ENCODE peak calls at places on chromosome 6, in nine cellular contexts. Z is fibroblast of mammary gland, Q is GF-D8, A is amniotic stem cell, I is fibroblast of gingiva, C is colonic mucosa, P is B cell, F is mesendoderm, N is stomach. X is an unnamed sample.

GRCh38 chr6:134835998-134836397 is 113.9 kb downstream of the ALDH8A1 start:
- DNase-seq in N (no peak), Q (no peak), Z (peak; percentile 48), P (no peak), C (no peak), I (peak; percentile 30), F (no peak), A (no peak), X (no peak)

GRCh38 chr6:156111913-156112312 is 656.3 kb upstream of the NOX3 start:
- DNase-seq in Z (no peak), Q (no peak), C (no peak), I (no peak), F (no peak), P (no peak), N (no peak), A (no peak), X (no peak)

GRCh38 chr6:3402310-3403243 is 54.3 kb downstream of the SLC22A23 start:
- DNase-seq in C (peak; percentile 63), I (no peak), A (no peak), N (no peak), Q (no peak), Z (no peak), F (no peak), P (no peak), X (no peak)

GRCh38 chr6:163756079-163756478 is 341.6 kb downstream of the QKI start:
- DNase-seq in Q (no peak), F (no peak), A (no peak), Z (no peak), N (no peak), C (no peak), I (peak; percentile 69), P (peak; percentile 83), X (no peak)

GRCh38 chr6:157708933-157709332 is 114.1 kb upstream of the SNX9 start:
- DNase-seq in A (no peak), N (no peak), C (no peak), Z (no peak), P (no peak), F (no peak), I (no peak), Q (no peak), X (no peak)

GRCh38 chr6:125370343-125370742 is 68.6 kb upstream of the HDDC2 start:
- DNase-seq in F (no peak), I (no peak), C (no peak), P (no peak), Z (no peak), N (no peak), A (no peak), Q (no peak), X (no peak)

GRCh38 chr6:12516070-12516469 is 200.5 kb upstream of the PHACTR1 start:
- DNase-seq in Q (no peak), F (no peak), A (no peak), I (no peak), Z (no peak), N (peak; percentile 45), C (peak; percentile 41), P (no peak), X (no peak)

GRCh38 chr6:85185977-85186376 is 263.9 kb upstream of the NT5E start:
- DNase-seq in Q (no peak), Z (peak; percentile 58), C (no peak), N (no peak), F (no peak), A (no peak), I (peak; percentile 89), P (no peak), X (no peak)

GRCh38 chr6:135673671-135674309 is 176.2 kb upstream of the AHI1 start:
- DNase-seq in C (no peak), Z (peak; percentile 58), N (no peak), P (no peak), I (no peak), Q (no peak), A (no peak), F (peak; percentile 71), X (no peak)

GRCh38 chr6:77487808-77488425 is 24.6 kb upstream of the HTR1B start:
- DNase-seq in F (no peak), A (no peak), I (no peak), Z (no peak), P (no peak), N (no peak), Q (peak; percentile 14), C (no peak), X (no peak)

GRCh38 chr6:158284340-158285210 is 27.7 kb upstream of the TULP4 start:
- DNase-seq in N (no peak), I (peak; percentile 73), P (peak; percentile 16), Z (peak; percentile 62), F (peak; percentile 51), C (no peak), A (peak; percentile 62), Q (no peak), X (peak; percentile 34)

GRCh38 chr6:147217840-147218404 is 13.7 kb downstream of the STXBP5 start:
- DNase-seq in Z (no peak), A (no peak), P (no peak), F (no peak), N (no peak), Q (no peak), C (no peak), I (no peak), X (no peak)

GRCh38 chr6:27280064-27280539 is 32.0 kb downstream of the POM121L2 start:
- DNase-seq in P (no peak), C (peak; percentile 43), N (no peak), Z (peak; percentile 63), Q (no peak), F (peak; percentile 88), A (no peak), I (peak; percentile 36), X (no peak)

GRCh38 chr6:6525948-6526347 is 62.6 kb upstream of the LY86 start:
- DNase-seq in P (no peak), Z (no peak), Q (no peak), N (no peak), C (no peak), I (no peak), F (no peak), A (no peak), X (no peak)

GRCh38 chr6:131920656-131921055 is 30.5 kb downstream of the CCN2 start:
- DNase-seq in I (no peak), Z (no peak), N (no peak), C (no peak), A (no peak), P (no peak), Q (no peak), F (no peak), X (no peak)

GRCh38 chr6:76342611-76343160 is 270.2 kb upstream of the IMPG1 start:
- DNase-seq in F (no peak), A (no peak), Q (no peak), N (no peak), Z (no peak), P (no peak), I (no peak), C (no peak), X (no peak)

GRCh38 chr6:27867051-27867940 is 44.9 kb downstream of the OR2B2 start:
- DNase-seq in P (peak; percentile 86), F (peak; percentile 96), A (peak; percentile 30), Q (peak; percentile 84), N (peak; percentile 82), I (peak; percentile 68), C (peak; percentile 90), Z (peak; percentile 80), X (no peak)

GRCh38 chr6:43723737-43724295 is 36.2 kb upstream of the MRPS18A start:
- DNase-seq in I (peak; percentile 34), N (peak; percentile 89), P (peak; percentile 81), A (no peak), C (peak; percentile 92), Z (peak; percentile 77), F (peak; percentile 76), Q (peak; percentile 40), X (no peak)

GRCh38 chr6:156760377-156760776 is 16.8 kb upstream of the ARID1B start:
- DNase-seq in I (no peak), P (no peak), Q (no peak), N (no peak), A (no peak), Z (no peak), F (no peak), C (no peak), X (no peak)

GRCh38 chr6:1893470-1894130 is 283.9 kb downstream of the FOXC1 start:
- DNase-seq in A (no peak), C (no peak), I (no peak), F (peak; percentile 70), Q (no peak), N (no peak), P (no peak), Z (no peak), X (no peak)

GRCh38 chr6:44043479-44044153 is 83.6 kb downstream of the MRPL14 start:
- DNase-seq in Q (no peak), C (no peak), Z (peak; percentile 44), P (no peak), I (no peak), F (peak; percentile 88), N (no peak), A (no peak), X (no peak)

GRCh38 chr6:47438481-47439347 is 38.9 kb upstream of the CD2AP start:
- DNase-seq in C (no peak), F (no peak), P (peak; percentile 33), Z (no peak), A (no peak), Q (no peak), N (no peak), I (no peak), X (no peak)

GRCh38 chr6:4844108-4844507 is 67.9 kb downstream of the CDYL start:
- DNase-seq in Q (no peak), F (peak; percentile 67), P (no peak), N (no peak), I (no peak), A (no peak), C (no peak), Z (no peak), X (no peak)

GRCh38 chr6:85537055-85537494 is 56.6 kb downstream of the SNX14 start:
- DNase-seq in Z (peak; percentile 19), A (no peak), I (peak; percentile 2), Q (no peak), F (no peak), C (no peak), P (peak; percentile 3), N (no peak), X (no peak)

GRCh38 chr6:25056130-25056529 is 120.4 kb upstream of the RIPOR2 start:
- DNase-seq in P (peak; percentile 85), C (peak; percentile 23), A (no peak), Z (no peak), I (no peak), Q (peak; percentile 33), N (no peak), F (peak; percentile 20), X (no peak)

GRCh38 chr6:45548657-45549515 is 171.2 kb upstream of the SUPT3H start:
- DNase-seq in A (no peak), Q (no peak), F (no peak), N (no peak), I (peak; percentile 35), Z (no peak), C (no peak), P (peak; percentile 57), X (no peak)

GRCh38 chr6:115691433-115691832 is 369.3 kb downstream of the FRK start:
- DNase-seq in F (no peak), Z (no peak), P (no peak), I (no peak), C (no peak), Q (no peak), N (no peak), A (no peak), X (no peak)

GRCh38 chr6:33314943-33315752 is 1.3 kb upstream of the TAPBP start:
- DNase-seq in I (no peak), F (peak; percentile 57), Q (no peak), N (peak; percentile 65), P (peak; percentile 69), A (no peak), C (peak; percentile 86), Z (peak; percentile 23), X (no peak)

GRCh38 chr6:21846541-21847451 is 253.2 kb downstream of the SOX4 start:
- DNase-seq in Z (no peak), F (no peak), P (no peak), Q (no peak), A (no peak), N (no peak), C (peak; percentile 31), I (no peak), X (no peak)

GRCh38 chr6:168999392-168999791 is 254.3 kb downstream of the THBS2 start:
- DNase-seq in A (no peak), N (no peak), P (no peak), F (no peak), Z (no peak), I (peak; percentile 22), C (no peak), Q (no peak), X (no peak)

X was measured in non-pigmented ciliary epithelial cell.